ENCODE peak calls at places on chromosomes 1 and 21, in four cellular contexts. F, G, U and T are unnamed samples.
A peak's percentile ranks its signal among the peaks of the same experiment; 100 is the strongest.

GRCh38 chr1:39898648-39899603 is 2.8 kb downstream of the MYCL start:
- DNase-seq in F (no peak), U (no peak), G (peak; percentile 87), T (no peak)

GRCh38 chr21:21813934-21814333 is 815.7 kb downstream of the NCAM2 start:
- DNase-seq in F (no peak), U (no peak), G (no peak), T (no peak)

GRCh38 chr1:19675797-19676196 is 11.1 kb downstream of the HTR6 start:
- DNase-seq in U (no peak), G (no peak), F (no peak), T (no peak)

GRCh38 chr1:38558476-38559179 is 300.9 kb downstream of the RRAGC start:
- DNase-seq in G (peak; percentile 71), F (no peak), U (no peak), T (no peak)

GRCh38 chr1:196207624-196208204 is 400.5 kb downstream of the KCNT2 start:
- DNase-seq in U (no peak), F (no peak), G (no peak), T (no peak)

GRCh38 chr1:158999301-159000069 is 10.2 kb upstream of the IFI16 start:
- DNase-seq in G (peak; percentile 83), F (no peak), U (no peak), T (no peak)

GRCh38 chr21:27802816-27803475 is 836.1 kb upstream of the ADAMTS5 start:
- DNase-seq in U (peak; percentile 47), G (peak; percentile 62), F (no peak), T (no peak)

GRCh38 chr1:102531031-102531430 is 534.3 kb upstream of the OLFM3 start:
- DNase-seq in G (no peak), U (peak; percentile 34), F (no peak), T (no peak)

GRCh38 chr1:112054504-112054903 is 65.0 kb upstream of the KCND3 start:
- DNase-seq in G (no peak), F (no peak), U (no peak), T (no peak)

GRCh38 chr1:203655656-203656055 is 29.0 kb downstream of the ATP2B4 start:
- DNase-seq in G (no peak), F (no peak), U (no peak), T (no peak)

GRCh38 chr1:118250232-118250631 is 65.2 kb upstream of the SPAG17 start:
- DNase-seq in U (no peak), F (no peak), G (no peak), T (no peak)

GRCh38 chr21:42010507-42011493 is 640 bp upstream of the ZBTB21 start:
- DNase-seq in U (no peak), F (peak; percentile 8), G (peak; percentile 38), T (peak; percentile 34)

GRCh38 chr1:63082754-63083153 is 239.6 kb upstream of the FOXD3 start:
- DNase-seq in G (no peak), F (no peak), U (no peak), T (no peak)

GRCh38 chr21:42242611-42243010 is 23.7 kb downstream of the ABCG1 start:
- DNase-seq in F (no peak), G (no peak), U (no peak), T (no peak)

GRCh38 chr1:117359560-117360289 is 7.5 kb upstream of the MAN1A2 start:
- DNase-seq in G (no peak), U (no peak), F (no peak), T (no peak)

GRCh38 chr21:44325386-44326271 is 13.6 kb downstream of the CFAP410 start:
- DNase-seq in F (no peak), G (no peak), U (no peak), T (no peak)

GRCh38 chr1:100597069-100597741 is 59.3 kb downstream of the GPR88 start:
- DNase-seq in U (peak; percentile 94), F (no peak), G (no peak), T (no peak)

GRCh38 chr1:14806772-14807171 is 208.3 kb downstream of the KAZN start:
- DNase-seq in G (no peak), F (no peak), U (no peak), T (no peak)

GRCh38 chr1:216686860-216687545 is 36.2 kb downstream of the ESRRG start:
- DNase-seq in U (no peak), F (no peak), G (peak; percentile 16), T (no peak)

GRCh38 chr1:76864383-76864782 is 2.9 kb upstream of the ST6GALNAC5 start:
- DNase-seq in U (no peak), F (no peak), G (no peak), T (no peak)

GRCh38 chr1:215567491-215568286 is 585 bp downstream of the KCTD3 start:
- DNase-seq in U (peak; percentile 29), F (no peak), G (peak; percentile 62), T (no peak)

GRCh38 chr1:180988221-180988826 is 34.3 kb downstream of the STX6 start:
- DNase-seq in F (no peak), G (no peak), U (no peak), T (no peak)

GRCh38 chr1:156584813-156585212 is 5.3 kb downstream of the TTC24 start:
- DNase-seq in F (no peak), U (no peak), G (peak; percentile 83), T (no peak)

GRCh38 chr1:150931773-150932172 is 5.6 kb downstream of the SETDB1 start:
- DNase-seq in G (no peak), U (no peak), F (no peak), T (no peak)